ENCODE peak calls at places on chromosomes 2 and 18, in nine cellular contexts. One of them, this sample, is unnamed.

GRCh38 chr2:215590353-215590752 is 154.5 kb upstream of the FN1 start:
- DNase-seq in HCT116: no peak
- DNase-seq in H1: no peak
- DNase-seq in GM12878: no peak
- DNase-seq in stomach: no peak
- DNase-seq in GM12892: no peak
- DNase-seq in breast epithelium: no peak
- DNase-seq in K562: no peak
- DNase-seq in suprapubic skin: no peak
- DNase-seq in this sample: no peak

GRCh38 chr2:220662415-220662814 is 909.7 kb downstream of the EPHA4 start:
- DNase-seq in suprapubic skin: no peak
- DNase-seq in H1: no peak
- DNase-seq in stomach: no peak
- DNase-seq in K562: no peak
- DNase-seq in GM12878: no peak
- DNase-seq in HCT116: no peak
- DNase-seq in GM12892: no peak
- DNase-seq in breast epithelium: no peak
- DNase-seq in this sample: no peak

GRCh38 chr2:154758871-154759270 is 60.4 kb downstream of the KCNJ3 start:
- DNase-seq in K562: no peak
- DNase-seq in GM12892: no peak
- DNase-seq in stomach: no peak
- DNase-seq in suprapubic skin: no peak
- DNase-seq in GM12878: no peak
- DNase-seq in H1: no peak
- DNase-seq in HCT116: no peak
- DNase-seq in breast epithelium: no peak
- DNase-seq in this sample: no peak

GRCh38 chr2:176455865-176456291 is 186.6 kb downstream of the MTX2 start:
- DNase-seq in stomach: no peak
- DNase-seq in H1: no peak
- DNase-seq in breast epithelium: peak
- DNase-seq in GM12878: no peak
- DNase-seq in HCT116: no peak
- DNase-seq in suprapubic skin: peak
- DNase-seq in GM12892: no peak
- DNase-seq in K562: peak
- DNase-seq in this sample: no peak

GRCh38 chr18:74063023-74063422 is 84.6 kb downstream of the FBXO15 start:
- DNase-seq in stomach: no peak
- DNase-seq in H1: no peak
- DNase-seq in GM12878: no peak
- DNase-seq in K562: peak
- DNase-seq in HCT116: no peak
- DNase-seq in GM12892: peak
- DNase-seq in suprapubic skin: no peak
- DNase-seq in breast epithelium: no peak
- DNase-seq in this sample: no peak

GRCh38 chr2:240596491-240596931 is 10.0 kb downstream of the CAPN10 start:
- DNase-seq in suprapubic skin: peak
- DNase-seq in HCT116: no peak
- DNase-seq in stomach: peak
- DNase-seq in breast epithelium: no peak
- DNase-seq in GM12892: no peak
- DNase-seq in K562: no peak
- DNase-seq in H1: no peak
- DNase-seq in GM12878: no peak
- DNase-seq in this sample: no peak

GRCh38 chr18:61551586-61551985 is 218.4 kb downstream of the CDH20 start:
- DNase-seq in breast epithelium: peak
- DNase-seq in K562: peak
- DNase-seq in GM12892: peak
- DNase-seq in stomach: no peak
- DNase-seq in suprapubic skin: no peak
- DNase-seq in HCT116: peak
- DNase-seq in H1: no peak
- DNase-seq in GM12878: peak
- DNase-seq in this sample: peak

GRCh38 chr18:66077066-66077465 is 326.3 kb downstream of the CDH7 start:
- DNase-seq in HCT116: no peak
- DNase-seq in K562: no peak
- DNase-seq in GM12892: no peak
- DNase-seq in breast epithelium: no peak
- DNase-seq in suprapubic skin: no peak
- DNase-seq in GM12878: no peak
- DNase-seq in H1: no peak
- DNase-seq in stomach: no peak
- DNase-seq in this sample: no peak

GRCh38 chr2:128475427-128476211 is 157.0 kb upstream of the HS6ST1 start:
- DNase-seq in suprapubic skin: peak
- DNase-seq in breast epithelium: no peak
- DNase-seq in H1: peak
- DNase-seq in GM12878: no peak
- DNase-seq in K562: no peak
- DNase-seq in GM12892: no peak
- DNase-seq in HCT116: no peak
- DNase-seq in stomach: no peak
- DNase-seq in this sample: no peak

GRCh38 chr2:40451926-40452605 is at the start of gene SLC8A1:
- DNase-seq in HCT116: no peak
- DNase-seq in GM12892: peak
- DNase-seq in suprapubic skin: no peak
- DNase-seq in stomach: no peak
- DNase-seq in GM12878: no peak
- DNase-seq in breast epithelium: no peak
- DNase-seq in K562: no peak
- DNase-seq in H1: peak
- DNase-seq in this sample: peak

GRCh38 chr2:28821295-28821958 is 10.8 kb downstream of the SPDYA start:
- DNase-seq in GM12892: no peak
- DNase-seq in H1: peak
- DNase-seq in suprapubic skin: no peak
- DNase-seq in breast epithelium: no peak
- DNase-seq in HCT116: peak
- DNase-seq in K562: peak
- DNase-seq in GM12878: peak
- DNase-seq in stomach: peak
- DNase-seq in this sample: peak
- TF ChIP-seq POLR2AphosphoS5 in GM12892: no peak
- TF ChIP-seq POLR2AphosphoS5 in H1: no peak
- TF ChIP-seq POLR2AphosphoS5 in suprapubic skin: no peak
- TF ChIP-seq POLR2AphosphoS5 in breast epithelium: no peak
- TF ChIP-seq POLR2AphosphoS5 in HCT116: no peak
- TF ChIP-seq POLR2AphosphoS5 in K562: no peak
- TF ChIP-seq POLR2AphosphoS5 in GM12878: no peak
- TF ChIP-seq POLR2AphosphoS5 in stomach: no peak
- TF ChIP-seq POLR2AphosphoS5 in this sample: no peak

GRCh38 chr2:110819711-110820110 is 87.3 kb downstream of the ACOXL start:
- DNase-seq in GM12878: no peak
- DNase-seq in H1: no peak
- DNase-seq in stomach: no peak
- DNase-seq in suprapubic skin: no peak
- DNase-seq in HCT116: no peak
- DNase-seq in K562: no peak
- DNase-seq in breast epithelium: no peak
- DNase-seq in GM12892: no peak
- DNase-seq in this sample: no peak

GRCh38 chr2:110813896-110814295 is 81.5 kb downstream of the ACOXL start:
- DNase-seq in HCT116: no peak
- DNase-seq in GM12892: no peak
- DNase-seq in H1: no peak
- DNase-seq in breast epithelium: no peak
- DNase-seq in GM12878: no peak
- DNase-seq in K562: no peak
- DNase-seq in stomach: no peak
- DNase-seq in suprapubic skin: no peak
- DNase-seq in this sample: no peak

GRCh38 chr2:110815938-110816337 is 83.6 kb downstream of the ACOXL start:
- DNase-seq in H1: no peak
- DNase-seq in GM12892: no peak
- DNase-seq in HCT116: no peak
- DNase-seq in breast epithelium: no peak
- DNase-seq in GM12878: no peak
- DNase-seq in K562: no peak
- DNase-seq in stomach: no peak
- DNase-seq in suprapubic skin: no peak
- DNase-seq in this sample: no peak

GRCh38 chr2:110818767-110819481 is 86.6 kb downstream of the ACOXL start:
- DNase-seq in K562: no peak
- DNase-seq in GM12878: no peak
- DNase-seq in HCT116: no peak
- DNase-seq in stomach: no peak
- DNase-seq in breast epithelium: no peak
- DNase-seq in suprapubic skin: no peak
- DNase-seq in H1: peak
- DNase-seq in GM12892: no peak
- DNase-seq in this sample: no peak

GRCh38 chr2:110816404-110817365 is 84.3 kb downstream of the ACOXL start:
- DNase-seq in breast epithelium: no peak
- DNase-seq in GM12892: no peak
- DNase-seq in suprapubic skin: no peak
- DNase-seq in GM12878: no peak
- DNase-seq in K562: no peak
- DNase-seq in stomach: no peak
- DNase-seq in HCT116: no peak
- DNase-seq in H1: no peak
- DNase-seq in this sample: no peak
- TF ChIP-seq POLR2A in breast epithelium: no peak
- TF ChIP-seq POLR2A in GM12892: no peak
- TF ChIP-seq POLR2A in suprapubic skin: no peak
- TF ChIP-seq POLR2A in GM12878: no peak
- TF ChIP-seq POLR2A in K562: no peak
- TF ChIP-seq POLR2A in stomach: no peak
- TF ChIP-seq POLR2A in HCT116: no peak
- TF ChIP-seq POLR2A in H1: no peak
- TF ChIP-seq POLR2A in this sample: no peak

GRCh38 chr2:235544687-235544965 is 50.8 kb downstream of the AGAP1 start:
- DNase-seq in GM12878: no peak
- DNase-seq in stomach: no peak
- DNase-seq in HCT116: no peak
- DNase-seq in K562: no peak
- DNase-seq in suprapubic skin: no peak
- DNase-seq in GM12892: no peak
- DNase-seq in H1: no peak
- DNase-seq in breast epithelium: no peak
- DNase-seq in this sample: no peak
- TF ChIP-seq POLR2AphosphoS5 in GM12878: no peak
- TF ChIP-seq POLR2AphosphoS5 in stomach: no peak
- TF ChIP-seq POLR2AphosphoS5 in HCT116: no peak
- TF ChIP-seq POLR2AphosphoS5 in K562: no peak
- TF ChIP-seq POLR2AphosphoS5 in suprapubic skin: no peak
- TF ChIP-seq POLR2AphosphoS5 in GM12892: no peak
- TF ChIP-seq POLR2AphosphoS5 in H1: no peak
- TF ChIP-seq POLR2AphosphoS5 in breast epithelium: no peak
- TF ChIP-seq POLR2AphosphoS5 in this sample: no peak

DNA sequence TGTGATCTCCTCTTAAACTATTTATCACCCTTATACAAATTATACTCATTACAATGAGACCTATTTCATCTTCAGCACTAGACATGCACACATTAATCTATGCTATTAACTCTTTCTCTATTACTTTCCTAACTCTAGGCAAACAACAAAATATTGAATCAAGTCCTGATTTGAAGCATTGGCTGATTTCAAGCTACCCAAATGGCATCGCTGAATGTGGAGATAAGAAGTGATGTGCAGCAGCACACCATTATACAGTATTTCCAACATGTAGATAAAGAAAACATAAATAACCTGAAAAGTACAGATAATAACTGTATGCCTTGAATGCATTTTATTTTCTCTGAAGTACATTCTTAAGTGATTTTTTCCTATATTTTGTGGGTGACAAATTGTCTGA is 268.6 kb upstream of the GULP1 start:
- DNase-seq in stomach: no peak
- DNase-seq in suprapubic skin: no peak
- DNase-seq in breast epithelium: no peak
- DNase-seq in GM12878: no peak
- DNase-seq in GM12892: no peak
- DNase-seq in K562: no peak
- DNase-seq in H1: no peak
- DNase-seq in HCT116: no peak
- DNase-seq in this sample: no peak
- TF ChIP-seq POLR2A in stomach: no peak
- TF ChIP-seq POLR2A in suprapubic skin: no peak
- TF ChIP-seq POLR2A in breast epithelium: no peak
- TF ChIP-seq POLR2A in GM12878: no peak
- TF ChIP-seq POLR2A in GM12892: no peak
- TF ChIP-seq POLR2A in K562: no peak
- TF ChIP-seq POLR2A in H1: no peak
- TF ChIP-seq POLR2A in HCT116: no peak
- TF ChIP-seq POLR2A in this sample: no peak

DNA sequence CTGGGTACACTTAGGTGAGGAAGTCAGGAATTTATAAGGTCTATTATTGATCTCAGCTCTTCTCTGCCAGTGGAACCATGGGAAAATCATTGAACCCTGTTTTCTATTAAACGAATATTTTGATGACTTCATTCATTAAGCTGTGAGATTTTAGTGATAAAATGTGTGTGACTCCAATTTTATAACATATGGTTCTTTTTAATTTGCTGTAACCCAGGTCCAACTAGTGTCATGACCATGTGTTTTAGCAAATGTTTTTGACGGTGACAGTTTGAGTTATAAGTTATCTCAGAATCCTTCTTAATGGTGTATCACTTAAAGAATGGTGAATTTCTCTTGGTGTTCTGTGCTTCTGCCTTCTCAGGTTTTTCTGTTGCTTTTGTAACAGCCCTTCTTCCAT is 213.1 kb downstream of the MCFD2 start:
- DNase-seq in H1: no peak
- DNase-seq in K562: no peak
- DNase-seq in stomach: no peak
- DNase-seq in GM12878: no peak
- DNase-seq in HCT116: no peak
- DNase-seq in suprapubic skin: no peak
- DNase-seq in breast epithelium: no peak
- DNase-seq in GM12892: no peak
- DNase-seq in this sample: no peak
- TF ChIP-seq POLR2AphosphoS5 in H1: no peak
- TF ChIP-seq POLR2AphosphoS5 in K562: no peak
- TF ChIP-seq POLR2AphosphoS5 in stomach: no peak
- TF ChIP-seq POLR2AphosphoS5 in GM12878: no peak
- TF ChIP-seq POLR2AphosphoS5 in HCT116: no peak
- TF ChIP-seq POLR2AphosphoS5 in suprapubic skin: no peak
- TF ChIP-seq POLR2AphosphoS5 in breast epithelium: no peak
- TF ChIP-seq POLR2AphosphoS5 in GM12892: no peak
- TF ChIP-seq POLR2AphosphoS5 in this sample: no peak

GRCh38 chr2:33064349-33064801 is 117.6 kb downstream of the LTBP1 start:
- DNase-seq in stomach: no peak
- DNase-seq in breast epithelium: no peak
- DNase-seq in GM12878: no peak
- DNase-seq in GM12892: no peak
- DNase-seq in suprapubic skin: no peak
- DNase-seq in H1: no peak
- DNase-seq in HCT116: no peak
- DNase-seq in K562: no peak
- DNase-seq in this sample: no peak
- TF ChIP-seq POLR2A in stomach: no peak
- TF ChIP-seq POLR2A in breast epithelium: no peak
- TF ChIP-seq POLR2A in GM12878: no peak
- TF ChIP-seq POLR2A in GM12892: no peak
- TF ChIP-seq POLR2A in suprapubic skin: no peak
- TF ChIP-seq POLR2A in H1: no peak
- TF ChIP-seq POLR2A in HCT116: no peak
- TF ChIP-seq POLR2A in K562: no peak
- TF ChIP-seq POLR2A in this sample: no peak

GRCh38 chr2:181670632-181671031 is 9.7 kb downstream of the NEUROD1 start:
- DNase-seq in H1: no peak
- DNase-seq in suprapubic skin: no peak
- DNase-seq in GM12892: no peak
- DNase-seq in stomach: no peak
- DNase-seq in HCT116: no peak
- DNase-seq in GM12878: no peak
- DNase-seq in K562: no peak
- DNase-seq in breast epithelium: no peak
- DNase-seq in this sample: no peak
- TF ChIP-seq POLR2AphosphoS5 in H1: no peak
- TF ChIP-seq POLR2AphosphoS5 in suprapubic skin: no peak
- TF ChIP-seq POLR2AphosphoS5 in GM12892: no peak
- TF ChIP-seq POLR2AphosphoS5 in stomach: no peak
- TF ChIP-seq POLR2AphosphoS5 in HCT116: no peak
- TF ChIP-seq POLR2AphosphoS5 in GM12878: no peak
- TF ChIP-seq POLR2AphosphoS5 in K562: no peak
- TF ChIP-seq POLR2AphosphoS5 in breast epithelium: no peak
- TF ChIP-seq POLR2AphosphoS5 in this sample: no peak

This sample was measured in GM12891.